ENCODE peak calls at places on chromosome X, in five cellular contexts. N is IMR-90, D is A549, S is GM12878, B is SK-N-SH. T is an unnamed sample.

GRCh38 chrX:38260231-38260630 is 39.6 kb upstream of the SRPX start:
- DNase-seq in N (peak), D (peak), S (no peak), B (peak), T (peak)

GRCh38 chrX:150361777-150362351 is 1.3 kb upstream of the MAMLD1 start:
- DNase-seq in N (peak), D (no peak), S (no peak), B (peak), T (no peak)

GRCh38 chrX:129634541-129634940 is 20.2 kb downstream of the APLN start:
- DNase-seq in N (no peak), D (no peak), S (no peak), B (peak), T (no peak)

GRCh38 chrX:58025979-58026378 is 115.7 kb upstream of the ZXDA start:
- DNase-seq in N (peak), D (peak), S (no peak), B (peak), T (peak)

GRCh38 chrX:139020793-139021192 is 309.3 kb upstream of the FGF13 start:
- DNase-seq in N (no peak), D (no peak), S (no peak), B (no peak), T (no peak)

GRCh38 chrX:119981286-119982070 is 37.9 kb upstream of the NKAP start:
- DNase-seq in N (peak), D (no peak), S (no peak), B (peak), T (peak)

GRCh38 chrX:40153335-40154221 is 55.8 kb upstream of the BCOR start:
- DNase-seq in N (no peak), D (peak), S (no peak), B (peak), T (no peak)

GRCh38 chrX:69029696-69030245 is 135.5 kb downstream of the PJA1 start:
- DNase-seq in N (no peak), D (no peak), S (no peak), B (no peak), T (no peak)

GRCh38 chrX:123993326-123993725 is 31.8 kb downstream of the STAG2 start:
- DNase-seq in N (peak), D (no peak), S (no peak), B (no peak), T (no peak)

GRCh38 chrX:4435905-4436304 is 722.5 kb upstream of the PRKX start:
- DNase-seq in N (no peak), D (no peak), S (no peak), B (no peak), T (no peak)
- TF ChIP-seq RFX5 in N (no peak), D (no peak), S (no peak), B (no peak), T (no peak)

DNA sequence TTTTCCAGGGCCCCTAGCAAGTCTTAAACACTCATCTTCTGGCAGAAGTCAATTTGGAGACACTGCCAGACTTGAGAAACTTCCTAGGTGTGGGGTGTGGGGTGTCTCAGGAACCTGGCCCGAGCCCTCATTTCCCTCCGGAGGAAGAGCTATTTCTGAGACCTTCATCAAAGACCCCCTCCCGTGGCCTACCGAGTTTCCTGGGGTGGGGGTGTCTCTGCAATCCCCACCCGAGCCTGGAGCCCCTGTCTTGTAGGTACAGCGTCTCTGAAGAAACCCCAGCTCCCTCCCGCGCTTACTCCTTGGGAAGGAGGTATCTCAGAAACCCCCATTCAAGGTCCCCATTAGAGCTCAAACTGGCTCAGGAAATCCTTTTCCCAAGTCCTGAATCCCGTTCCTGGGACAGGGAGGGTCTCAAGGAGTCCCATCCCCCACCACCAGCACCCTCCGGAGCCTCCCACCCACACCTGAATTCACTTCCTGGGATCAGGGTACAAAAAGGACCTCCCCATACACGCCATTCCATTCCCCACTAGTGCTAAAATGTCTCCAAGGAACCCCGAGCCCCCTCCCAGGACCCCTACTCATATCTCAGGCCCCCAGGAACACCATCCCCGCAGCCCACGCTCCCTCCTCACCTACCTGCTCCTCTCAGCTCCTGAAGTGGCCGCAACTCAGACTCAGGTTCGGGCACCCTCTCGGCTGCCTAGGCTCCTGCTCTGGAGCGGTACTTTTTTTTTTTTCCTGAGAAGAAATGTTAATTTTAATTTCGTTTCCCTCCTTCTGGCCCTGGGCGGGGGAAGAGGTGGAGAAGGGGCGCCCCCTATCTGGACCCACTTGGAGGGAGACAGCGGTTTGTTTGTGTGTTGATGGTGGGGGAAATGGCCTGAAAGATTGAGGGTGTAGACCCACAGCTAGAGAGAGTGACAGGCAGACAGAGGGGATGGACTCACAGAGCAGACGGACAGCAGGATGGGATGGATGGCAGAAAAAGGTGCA is 1.1 kb downstream of the SLC38A5 start:
- DNase-seq in N (no peak), D (no peak), S (no peak), B (no peak), T (no peak)
- TF ChIP-seq RFX5 in N (no peak), D (no peak), S (no peak), B (no peak), T (no peak)

DNA sequence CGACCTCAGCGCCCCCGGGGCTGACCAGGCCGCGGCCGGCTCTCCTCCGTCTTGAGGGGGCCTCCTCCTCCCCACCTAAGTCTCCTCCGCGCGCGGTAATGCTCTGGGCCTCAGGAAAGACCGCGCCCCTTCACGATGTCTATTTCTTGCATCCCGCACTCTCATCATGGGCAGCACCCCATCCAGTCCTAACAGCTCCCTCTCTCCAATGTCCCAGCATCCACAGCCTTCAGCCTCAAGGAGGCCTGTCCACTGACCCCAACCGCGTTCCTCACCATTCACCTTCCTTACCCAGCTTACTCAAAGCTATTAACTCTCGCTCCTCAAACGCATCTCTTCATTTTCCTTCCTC is 77.5 kb downstream of the MAGED4 start:
- DNase-seq in N (no peak), D (no peak), S (no peak), B (no peak), T (no peak)
- TF ChIP-seq RFX5 in N (no peak), D (no peak), S (no peak), B (no peak), T (no peak)

GRCh38 chrX:12141511-12141910 is 3.2 kb downstream of the FRMPD4 start:
- DNase-seq in N (no peak), D (no peak), S (no peak), B (no peak), T (no peak)

GRCh38 chrX:12139934-12140611 is 1.8 kb downstream of the FRMPD4 start:
- DNase-seq in N (peak), D (no peak), S (no peak), B (no peak), T (no peak)

GRCh38 chrX:12138366-12139313 is at the start of gene FRMPD4:
- DNase-seq in N (peak), D (no peak), S (no peak), B (peak), T (no peak)

GRCh38 chrX:12142661-12143060 is 4.4 kb downstream of the FRMPD4 start:
- DNase-seq in N (no peak), D (no peak), S (no peak), B (no peak), T (no peak)

DNA sequence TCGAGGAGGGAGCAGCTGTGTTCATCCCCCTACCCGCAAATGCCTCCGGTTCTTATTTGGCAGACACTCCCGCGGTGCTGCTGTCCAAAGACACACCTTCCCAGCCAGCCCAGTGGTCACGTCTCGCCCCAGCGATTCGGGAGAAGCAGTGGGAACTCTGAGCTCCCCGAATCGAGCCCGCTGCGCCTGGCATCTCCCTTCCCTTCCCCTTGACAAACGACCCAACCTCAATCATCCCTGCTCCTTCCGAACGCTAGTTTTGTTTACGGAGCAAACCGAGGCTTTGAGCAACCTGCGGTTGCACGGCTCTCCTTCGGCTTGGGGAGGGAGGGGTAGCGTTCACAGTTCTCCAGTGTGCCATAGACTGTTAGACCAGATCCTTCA is 299 bp upstream of the FRMPD4 start:
- DNase-seq in N (no peak), D (no peak), S (no peak), B (no peak), T (no peak)
- TF ChIP-seq RFX5 in N (no peak), D (no peak), S (no peak), B (no peak), T (no peak)

GRCh38 chrX:142998447-142999208 is 27.1 kb upstream of the SPANXN4 start:
- DNase-seq in N (no peak), D (no peak), S (no peak), B (no peak), T (no peak)
- TF ChIP-seq RFX5 in N (no peak), D (no peak), S (no peak), B (no peak), T (no peak)